ENCODE peak calls at places on chromosomes 12 and 14, in seven cellular contexts. One of them, this sample, is unnamed.
A peak's percentile ranks its signal among the peaks of the same experiment; 100 is the strongest.

GRCh38 chr12:51441583-51441982 is 17.0 kb downstream of the SLC4A8 start:
- DNase-seq in psoas muscle: no peak
- DNase-seq in BE2C: no peak
- DNase-seq in breast epithelium: no peak
- DNase-seq in keratinocyte: no peak
- DNase-seq in neural progenitor cell: no peak
- DNase-seq in HCT116: no peak
- DNase-seq in this sample: no peak

GRCh38 chr12:121939190-121939589 is 20.8 kb downstream of the CFAP251 start:
- DNase-seq in psoas muscle: no peak
- DNase-seq in BE2C: no peak
- DNase-seq in breast epithelium: no peak
- DNase-seq in keratinocyte: no peak
- DNase-seq in neural progenitor cell: no peak
- DNase-seq in HCT116: no peak
- DNase-seq in this sample: no peak

GRCh38 chr12:124449623-124450375 is 117.6 kb downstream of the NCOR2 start:
- DNase-seq in psoas muscle: no peak
- DNase-seq in BE2C: no peak
- DNase-seq in breast epithelium: no peak
- DNase-seq in keratinocyte: no peak
- DNase-seq in neural progenitor cell: no peak
- DNase-seq in HCT116: no peak
- DNase-seq in this sample: no peak

GRCh38 chr12:79407671-79408622 is 282.8 kb downstream of the PAWR start:
- DNase-seq in psoas muscle: peak; percentile 12
- DNase-seq in BE2C: peak; percentile 47
- DNase-seq in breast epithelium: peak; percentile 54
- DNase-seq in keratinocyte: no peak
- DNase-seq in neural progenitor cell: peak; percentile 72
- DNase-seq in HCT116: peak; percentile 63
- DNase-seq in this sample: peak; percentile 94

GRCh38 chr12:56839489-56840442 is 76.6 kb downstream of the HSD17B6 start:
- DNase-seq in psoas muscle: peak; percentile 27
- DNase-seq in BE2C: peak; percentile 54
- DNase-seq in breast epithelium: no peak
- DNase-seq in keratinocyte: no peak
- DNase-seq in neural progenitor cell: peak; percentile 80
- DNase-seq in HCT116: peak; percentile 48
- DNase-seq in this sample: peak; percentile 67

GRCh38 chr12:98320026-98320425 is 195.4 kb upstream of the TMPO start:
- DNase-seq in psoas muscle: no peak
- DNase-seq in BE2C: no peak
- DNase-seq in breast epithelium: no peak
- DNase-seq in keratinocyte: no peak
- DNase-seq in neural progenitor cell: no peak
- DNase-seq in HCT116: no peak
- DNase-seq in this sample: no peak

GRCh38 chr12:50637870-50638481 is 125.9 kb upstream of the ATF1 start:
- DNase-seq in psoas muscle: no peak
- DNase-seq in BE2C: no peak
- DNase-seq in breast epithelium: no peak
- DNase-seq in keratinocyte: no peak
- DNase-seq in neural progenitor cell: peak; percentile 66
- DNase-seq in HCT116: no peak
- DNase-seq in this sample: peak; percentile 67

GRCh38 chr14:95047754-95048153 is 109.6 kb downstream of the DICER1 start:
- DNase-seq in psoas muscle: no peak
- DNase-seq in BE2C: no peak
- DNase-seq in breast epithelium: no peak
- DNase-seq in keratinocyte: no peak
- DNase-seq in neural progenitor cell: no peak
- DNase-seq in HCT116: no peak
- DNase-seq in this sample: no peak

GRCh38 chr14:95432152-95433093 is 84.0 kb downstream of the SYNE3 start:
- DNase-seq in psoas muscle: no peak
- DNase-seq in BE2C: peak; percentile 76
- DNase-seq in breast epithelium: no peak
- DNase-seq in keratinocyte: no peak
- DNase-seq in neural progenitor cell: peak; percentile 73
- DNase-seq in HCT116: no peak
- DNase-seq in this sample: peak; percentile 59

GRCh38 chr12:63276537-63277365 is 125.8 kb upstream of the AVPR1A start:
- DNase-seq in psoas muscle: no peak
- DNase-seq in BE2C: peak; percentile 57
- DNase-seq in breast epithelium: no peak
- DNase-seq in keratinocyte: no peak
- DNase-seq in neural progenitor cell: peak; percentile 78
- DNase-seq in HCT116: peak; percentile 61
- DNase-seq in this sample: peak; percentile 59

GRCh38 chr14:99534863-99535262 is 53.7 kb downstream of the CCNK start:
- DNase-seq in psoas muscle: no peak
- DNase-seq in BE2C: no peak
- DNase-seq in breast epithelium: no peak
- DNase-seq in keratinocyte: no peak
- DNase-seq in neural progenitor cell: peak; percentile 71
- DNase-seq in HCT116: no peak
- DNase-seq in this sample: no peak

GRCh38 chr12:116186482-116187157 is 90.9 kb downstream of the MED13L start:
- DNase-seq in psoas muscle: no peak
- DNase-seq in BE2C: no peak
- DNase-seq in breast epithelium: no peak
- DNase-seq in keratinocyte: no peak
- DNase-seq in neural progenitor cell: no peak
- DNase-seq in HCT116: no peak
- DNase-seq in this sample: no peak

GRCh38 chr14:39381366-39381765 is 50.9 kb downstream of the FBXO33 start:
- DNase-seq in psoas muscle: no peak
- DNase-seq in BE2C: no peak
- DNase-seq in breast epithelium: no peak
- DNase-seq in keratinocyte: no peak
- DNase-seq in neural progenitor cell: no peak
- DNase-seq in HCT116: no peak
- DNase-seq in this sample: no peak

GRCh38 chr14:76919811-76920571 is 93.8 kb downstream of the LRRC74A start:
- DNase-seq in psoas muscle: peak; percentile 44
- DNase-seq in BE2C: peak; percentile 88
- DNase-seq in breast epithelium: no peak
- DNase-seq in keratinocyte: no peak
- DNase-seq in neural progenitor cell: no peak
- DNase-seq in HCT116: no peak
- DNase-seq in this sample: no peak

GRCh38 chr14:45426685-45427282 is 173.8 kb upstream of the MIS18BP1 start:
- DNase-seq in psoas muscle: no peak
- DNase-seq in BE2C: no peak
- DNase-seq in breast epithelium: no peak
- DNase-seq in keratinocyte: peak; percentile 13
- DNase-seq in neural progenitor cell: peak; percentile 75
- DNase-seq in HCT116: peak; percentile 62
- DNase-seq in this sample: peak; percentile 67

GRCh38 chr14:65187421-65188049 is 85.2 kb upstream of the MAX start:
- DNase-seq in psoas muscle: no peak
- DNase-seq in BE2C: no peak
- DNase-seq in breast epithelium: no peak
- DNase-seq in keratinocyte: no peak
- DNase-seq in neural progenitor cell: peak; percentile 59
- DNase-seq in HCT116: no peak
- DNase-seq in this sample: no peak

GRCh38 chr14:65190312-65190711 is 88.0 kb upstream of the MAX start:
- DNase-seq in psoas muscle: no peak
- DNase-seq in BE2C: no peak
- DNase-seq in breast epithelium: no peak
- DNase-seq in keratinocyte: no peak
- DNase-seq in neural progenitor cell: no peak
- DNase-seq in HCT116: no peak
- DNase-seq in this sample: no peak

GRCh38 chr14:65184032-65184764 is 81.9 kb upstream of the MAX start:
- DNase-seq in psoas muscle: no peak
- DNase-seq in BE2C: no peak
- DNase-seq in breast epithelium: no peak
- DNase-seq in keratinocyte: no peak
- DNase-seq in neural progenitor cell: no peak
- DNase-seq in HCT116: no peak
- DNase-seq in this sample: no peak

GRCh38 chr14:65185859-65186258 is 83.5 kb upstream of the MAX start:
- DNase-seq in psoas muscle: no peak
- DNase-seq in BE2C: no peak
- DNase-seq in breast epithelium: no peak
- DNase-seq in keratinocyte: no peak
- DNase-seq in neural progenitor cell: no peak
- DNase-seq in HCT116: no peak
- DNase-seq in this sample: no peak

DNA sequence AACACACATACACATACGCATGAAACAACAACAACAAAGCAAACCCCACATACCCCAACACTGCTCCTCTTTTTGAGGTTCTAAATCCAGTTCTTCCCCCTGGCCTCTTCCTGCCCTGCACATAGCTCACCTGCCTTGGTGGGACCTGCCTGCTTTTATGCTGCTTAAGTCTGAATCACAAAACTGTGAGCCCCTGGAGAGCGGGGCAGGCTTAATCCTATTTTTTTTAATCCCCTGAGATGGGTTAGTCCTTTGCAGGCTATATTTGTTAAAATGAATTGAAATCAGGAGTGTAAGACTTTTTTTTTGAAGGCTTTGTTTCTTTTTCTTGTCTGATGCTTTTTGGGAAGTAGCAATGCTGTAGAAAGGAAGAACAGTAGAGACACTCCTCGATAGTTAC is 84.6 kb upstream of the MAX start:
- DNase-seq in psoas muscle: no peak
- DNase-seq in BE2C: no peak
- DNase-seq in breast epithelium: no peak
- DNase-seq in keratinocyte: no peak
- DNase-seq in neural progenitor cell: peak; percentile 49
- DNase-seq in HCT116: no peak
- DNase-seq in this sample: no peak
- H3K27me3 ChIP-seq in psoas muscle: no peaks in the 10 kb centered on the region
- H3K27me3 ChIP-seq in BE2C: no peaks in the 10 kb centered on the region
- H3K27me3 ChIP-seq in breast epithelium: no peaks in the 10 kb centered on the region
- H3K27me3 ChIP-seq in keratinocyte: no peaks in the 10 kb centered on the region
- H3K27me3 ChIP-seq in neural progenitor cell: peaks cover 42% of the 10 kb centered on the region
- H3K27me3 ChIP-seq in HCT116: peaks cover 3% of the 10 kb centered on the region
- H3K27me3 ChIP-seq in this sample: no peaks in the 10 kb centered on the region

GRCh38 chr12:112906712-112907414 is at the start of gene OAS1:
- DNase-seq in psoas muscle: no peak
- DNase-seq in BE2C: peak; percentile 48
- DNase-seq in breast epithelium: peak; percentile 26
- DNase-seq in keratinocyte: no peak
- DNase-seq in neural progenitor cell: peak; percentile 7
- DNase-seq in HCT116: no peak
- DNase-seq in this sample: peak; percentile 78
- H3K4me1 ChIP-seq in psoas muscle: no peaks in the 10 kb centered on the region
- H3K4me1 ChIP-seq in BE2C: peaks cover 4% of the 10 kb centered on the region
- H3K4me1 ChIP-seq in breast epithelium: peaks cover 5% of the 10 kb centered on the region
- H3K4me1 ChIP-seq in keratinocyte: peaks cover 14% of the 10 kb centered on the region
- H3K4me1 ChIP-seq in neural progenitor cell: peaks cover 6% of the 10 kb centered on the region
- H3K4me1 ChIP-seq in HCT116: peaks cover 12% of the 10 kb centered on the region
- H3K4me1 ChIP-seq in this sample: peaks cover 4% of the 10 kb centered on the region

DNA sequence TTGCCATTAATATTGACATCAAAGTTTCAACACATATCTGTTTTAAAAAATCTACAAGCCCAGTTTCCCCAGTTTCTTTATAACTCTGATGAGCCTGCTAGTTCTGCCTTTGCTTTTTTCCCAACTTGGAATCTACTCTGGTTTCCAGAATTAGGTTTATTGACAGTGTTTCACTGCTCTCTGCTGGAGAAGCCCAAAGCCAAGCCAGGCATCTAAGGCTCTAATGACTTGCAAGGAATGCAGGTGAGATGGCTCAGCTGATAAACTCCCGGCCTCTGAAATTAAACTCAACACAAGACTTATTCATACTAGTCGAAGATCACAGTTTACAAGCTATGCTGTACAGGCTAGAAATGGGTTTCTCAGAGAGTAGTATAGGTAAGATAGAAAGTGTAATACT is 54.3 kb downstream of the HMGA2 start:
- DNase-seq in psoas muscle: no peak
- DNase-seq in BE2C: no peak
- DNase-seq in breast epithelium: no peak
- DNase-seq in keratinocyte: no peak
- DNase-seq in neural progenitor cell: peak; percentile 30
- DNase-seq in HCT116: no peak
- DNase-seq in this sample: no peak
- TF ChIP-seq CTCF in psoas muscle: no peak
- TF ChIP-seq CTCF in BE2C: no peak
- TF ChIP-seq CTCF in breast epithelium: no peak
- TF ChIP-seq CTCF in keratinocyte: peak; percentile 19
- TF ChIP-seq CTCF in neural progenitor cell: peak; percentile 26
- TF ChIP-seq CTCF in HCT116: peak; percentile 43
- TF ChIP-seq CTCF in this sample: peak; percentile 15

GRCh38 chr12:132325733-132326130 is 3.7 kb downstream of the GALNT9 start:
- DNase-seq in psoas muscle: no peak
- DNase-seq in BE2C: no peak
- DNase-seq in breast epithelium: no peak
- DNase-seq in keratinocyte: no peak
- DNase-seq in neural progenitor cell: no peak
- DNase-seq in HCT116: no peak
- DNase-seq in this sample: no peak

GRCh38 chr12:132328282-132329029 is 933 bp downstream of the GALNT9 start:
- DNase-seq in psoas muscle: no peak
- DNase-seq in BE2C: no peak
- DNase-seq in breast epithelium: no peak
- DNase-seq in keratinocyte: no peak
- DNase-seq in neural progenitor cell: no peak
- DNase-seq in HCT116: no peak
- DNase-seq in this sample: no peak

GRCh38 chr12:132329036-132329738 is at the start of gene GALNT9:
- DNase-seq in psoas muscle: no peak
- DNase-seq in BE2C: no peak
- DNase-seq in breast epithelium: no peak
- DNase-seq in keratinocyte: no peak
- DNase-seq in neural progenitor cell: peak; percentile 90
- DNase-seq in HCT116: no peak
- DNase-seq in this sample: peak; percentile 78

GRCh38 chr12:132326646-132327045 is 2.7 kb downstream of the GALNT9 start:
- DNase-seq in psoas muscle: no peak
- DNase-seq in BE2C: no peak
- DNase-seq in breast epithelium: no peak
- DNase-seq in keratinocyte: no peak
- DNase-seq in neural progenitor cell: no peak
- DNase-seq in HCT116: no peak
- DNase-seq in this sample: no peak

DNA sequence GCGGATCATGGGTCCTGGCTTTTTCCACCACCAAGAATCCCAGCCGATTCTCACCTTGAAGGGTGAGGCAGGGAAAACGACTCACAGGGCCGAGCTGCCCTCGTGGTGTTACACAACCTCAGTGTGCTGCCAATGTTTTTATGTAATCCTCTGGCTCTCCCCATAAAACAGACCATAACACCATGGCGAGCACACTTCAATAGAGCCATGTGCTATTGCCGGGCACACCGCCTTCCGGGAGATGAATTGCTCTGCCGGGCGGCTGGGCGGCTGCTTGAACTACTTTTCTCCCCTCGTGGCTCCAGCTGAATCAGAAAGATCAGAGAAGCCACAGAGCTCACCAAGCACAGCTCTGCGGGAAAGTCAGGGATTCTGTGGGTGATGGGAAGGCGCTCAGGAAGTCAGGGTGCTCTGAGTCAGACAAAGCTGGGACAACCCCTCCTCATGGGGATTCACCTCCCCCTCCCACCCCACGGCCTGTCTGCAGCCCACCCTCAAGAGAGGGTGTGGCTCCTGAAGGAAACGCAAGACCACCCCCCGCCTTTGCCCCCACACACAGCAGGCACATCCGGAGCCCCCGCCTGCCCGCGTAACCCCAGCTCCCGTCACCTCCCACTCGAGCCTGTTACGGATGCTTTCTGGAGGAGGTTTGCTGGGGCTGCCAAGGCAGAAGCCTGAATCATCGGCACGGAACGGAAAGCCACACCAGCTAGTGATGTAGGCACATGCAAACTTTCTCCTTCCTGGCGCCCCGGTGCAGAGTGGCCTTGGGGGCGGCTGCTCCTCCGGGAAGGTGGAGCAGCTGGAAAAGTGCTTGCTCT is 1.8 kb downstream of the GALNT9 start:
- DNase-seq in psoas muscle: peak; percentile 54
- DNase-seq in BE2C: no peak
- DNase-seq in breast epithelium: peak; percentile 26
- DNase-seq in keratinocyte: no peak
- DNase-seq in neural progenitor cell: no peak
- DNase-seq in HCT116: no peak
- DNase-seq in this sample: no peak
- H3K27me3 ChIP-seq in psoas muscle: no peaks in the 10 kb centered on the region
- H3K27me3 ChIP-seq in BE2C: peaks cover 94% of the 10 kb centered on the region
- H3K27me3 ChIP-seq in breast epithelium: peaks cover 5% of the 10 kb centered on the region
- H3K27me3 ChIP-seq in keratinocyte: peaks cover 35% of the 10 kb centered on the region
- H3K27me3 ChIP-seq in neural progenitor cell: peaks cover 99% of the 10 kb centered on the region
- H3K27me3 ChIP-seq in HCT116: no peaks in the 10 kb centered on the region
- H3K27me3 ChIP-seq in this sample: peaks cover 58% of the 10 kb centered on the region

This sample was measured in cardiac muscle cell.